ENCODE peak calls at places on chromosomes 12 and 14, in four cellular contexts. V is stimulated activated CD4-positive, alpha-beta T cell treated with anti-CD3 and anti-CD28 coated beads, Interleukin-12 subunit alpha, Interleukin-12 subunit beta, amount 100 ng/mL, for 24 hours; K is stimulated activated naive CD4-positive, alpha-beta T cell; P is stimulated activated CD8-positive, alpha-beta memory T cell treated with anti-CD3 and anti-CD28 coated beads, Interleukin-15, amount 100 ng/mL, for 1 hour. X is an unnamed sample.
A peak's percentile ranks its signal among the peaks of the same experiment; 100 is the strongest.

GRCh38 chr12:26740991-26741390 is 92.0 kb downstream of the ITPR2 start:
- DNase-seq in V (no peak), K (no peak), P (no peak), X (no peak)

GRCh38 chr12:59039005-59039404 is 118.7 kb upstream of the LRIG3 start:
- DNase-seq in V (no peak), K (no peak), P (no peak), X (no peak)

GRCh38 chr12:102120886-102121285 is 903 bp downstream of the PARPBP start:
- DNase-seq in V (no peak), K (no peak), P (no peak), X (no peak)

GRCh38 chr12:90086281-90086680 is 377.6 kb upstream of the ATP2B1 start:
- DNase-seq in V (no peak), K (peak; percentile 1), P (no peak), X (no peak)

GRCh38 chr12:119328111-119328510 is 6.4 kb upstream of the CCDC60 start:
- DNase-seq in V (no peak), K (no peak), P (no peak), X (no peak)

GRCh38 chr14:63214417-63215196 is 10.4 kb downstream of the RHOJ start:
- DNase-seq in V (no peak), K (no peak), P (no peak), X (no peak)

GRCh38 chr12:2924019-2924418 is 33.3 kb downstream of the TULP3 start:
- DNase-seq in V (no peak), K (no peak), P (no peak), X (no peak)

GRCh38 chr12:25792031-25792430 is 166.5 kb upstream of the RASSF8 start:
- DNase-seq in V (no peak), K (no peak), P (no peak), X (no peak)

GRCh38 chr14:67359319-67359774 is 257 bp downstream of the ATP6V1D start:
- DNase-seq in V (no peak), K (no peak), P (no peak), X (no peak)

GRCh38 chr14:100486025-100486828 is 101.0 kb downstream of the BEGAIN start:
- DNase-seq in V (peak; percentile 46), K (peak; percentile 42), P (peak; percentile 22), X (peak; percentile 53)

GRCh38 chr12:103635419-103635818 is 48.3 kb downstream of the STAB2 start:
- DNase-seq in V (no peak), K (no peak), P (no peak), X (no peak)

GRCh38 chr12:2108975-2109671 is 56.3 kb downstream of the CACNA1C start:
- DNase-seq in V (no peak), K (no peak), P (no peak), X (no peak)

GRCh38 chr14:37968664-37969225 is 239.0 kb upstream of the SSTR1 start:
- DNase-seq in V (no peak), K (no peak), P (no peak), X (no peak)

GRCh38 chr12:124098887-124099286 is 125.9 kb downstream of the ZNF664 start:
- DNase-seq in V (no peak), K (no peak), P (no peak), X (no peak)

GRCh38 chr12:33026791-33027190 is 130.2 kb upstream of the PKP2 start:
- DNase-seq in V (no peak), K (no peak), P (no peak), X (no peak)

GRCh38 chr12:52220456-52220855 is 12.6 kb upstream of the KRT7 start:
- DNase-seq in V (no peak), K (no peak), P (no peak), X (no peak)

GRCh38 chr12:109475993-109476806 is 900 bp downstream of the KCTD10 start:
- DNase-seq in V (no peak), K (no peak), P (no peak), X (no peak)

GRCh38 chr14:61965030-61965745 is 203.0 kb downstream of the SNAPC1 start:
- DNase-seq in V (no peak), K (no peak), P (no peak), X (no peak)

GRCh38 chr14:96393292-96393691 is 1.4 kb downstream of the AK7 start:
- DNase-seq in V (no peak), K (no peak), P (no peak), X (no peak)

GRCh38 chr12:105212431-105212830 is 23.5 kb downstream of the APPL2 start:
- DNase-seq in V (no peak), K (no peak), P (no peak), X (no peak)

GRCh38 chr12:100229876-100230275 is 29.3 kb downstream of the ACTR6 start:
- DNase-seq in V (no peak), K (peak; percentile 0), P (no peak), X (no peak)

GRCh38 chr14:102917469-102918211 is 4.8 kb upstream of the AMN start:
- DNase-seq in V (peak; percentile 64), K (peak; percentile 45), P (peak; percentile 40), X (peak; percentile 59)

GRCh38 chr12:27463826-27464554 is 17.5 kb downstream of the SMCO2 start:
- DNase-seq in V (peak; percentile 32), K (no peak), P (no peak), X (no peak)

GRCh38 chr12:106058256-106059182 is 80.2 kb downstream of the NUAK1 start:
- DNase-seq in V (no peak), K (no peak), P (no peak), X (no peak)

GRCh38 chr12:48857278-48857994 is 5.5 kb upstream of the DDX23 start:
- DNase-seq in V (no peak), K (no peak), P (no peak), X (no peak)

GRCh38 chr12:1916396-1917171 is 1.9 kb downstream of the CACNA2D4 start:
- DNase-seq in V (no peak), K (no peak), P (no peak), X (no peak)

GRCh38 chr14:23362200-23362599 is 2.8 kb downstream of the EFS start:
- DNase-seq in V (no peak), K (no peak), P (no peak), X (no peak)

GRCh38 chr12:67891566-67891965 is 97.7 kb upstream of the IFNG-AS1 start:
- DNase-seq in V (no peak), K (no peak), P (no peak), X (no peak)

GRCh38 chr14:32991706-32992105 is 53.0 kb downstream of the NPAS3 start:
- DNase-seq in V (no peak), K (no peak), P (no peak), X (no peak)

GRCh38 chr14:93249128-93249831 is 42.2 kb downstream of the UBR7 start:
- DNase-seq in V (no peak), K (no peak), P (no peak), X (no peak)